ENCODE peak calls at places on chromosomes 4 and X, in ten cellular contexts. C is lung, Q is AG09309, L is HFFc6, M is stomach, O is GM20000, X is neural progenitor cell, W is colonic mucosa, E is testis, V is HCT116. J is an unnamed sample.

GRCh38 chr4:587671-588350 is 11.7 kb upstream of the TMEM271 start:
- DNase-seq in C (no peak), Q (no peak), L (no peak), M (no peak), O (no peak), X (no peak), W (no peak), E (no peak), V (no peak), J (no peak)

GRCh38 chr4:68407868-68408190 is 39.4 kb upstream of the TMPRSS11E start:
- DNase-seq in C (no peak), Q (no peak), L (no peak), M (no peak), O (no peak), X (no peak), W (no peak), E (no peak), V (no peak), J (no peak)

GRCh38 chr4:53852343-53852742 is 212.1 kb downstream of the CHIC2 start:
- DNase-seq in C (no peak), Q (peak), L (no peak), M (no peak), O (no peak), X (no peak), W (no peak), E (no peak), V (no peak), J (peak)

GRCh38 chr4:146435962-146436361 is 85.8 kb downstream of the SLC10A7 start:
- DNase-seq in C (no peak), Q (no peak), L (no peak), M (no peak), O (no peak), X (no peak), W (no peak), E (no peak), V (no peak), J (peak)

GRCh38 chr4:96170198-96170597 is 330.3 kb downstream of the PDHA2 start:
- DNase-seq in C (no peak), Q (no peak), L (no peak), M (no peak), O (no peak), X (no peak), W (no peak), E (peak), V (no peak), J (no peak)

GRCh38 chr4:57233391-57233790 is 123.2 kb upstream of the IGFBP7 start:
- DNase-seq in C (no peak), Q (no peak), L (peak), M (no peak), O (no peak), X (no peak), W (no peak), E (no peak), V (no peak), J (peak)

GRCh38 chr4:26248647-26249046 is 72.2 kb upstream of the RBPJ start:
- DNase-seq in C (no peak), Q (no peak), L (no peak), M (no peak), O (no peak), X (no peak), W (peak), E (peak), V (no peak), J (peak)

GRCh38 chr4:143382539-143382938 is 45.9 kb downstream of the GAB1 start:
- DNase-seq in C (no peak), Q (no peak), L (no peak), M (no peak), O (no peak), X (no peak), W (no peak), E (no peak), V (no peak), J (peak)

GRCh38 chr4:31518796-31519250 is 798.7 kb downstream of the PCDH7 start:
- DNase-seq in C (no peak), Q (peak), L (no peak), M (no peak), O (no peak), X (no peak), W (no peak), E (no peak), V (peak), J (peak)

DNA sequence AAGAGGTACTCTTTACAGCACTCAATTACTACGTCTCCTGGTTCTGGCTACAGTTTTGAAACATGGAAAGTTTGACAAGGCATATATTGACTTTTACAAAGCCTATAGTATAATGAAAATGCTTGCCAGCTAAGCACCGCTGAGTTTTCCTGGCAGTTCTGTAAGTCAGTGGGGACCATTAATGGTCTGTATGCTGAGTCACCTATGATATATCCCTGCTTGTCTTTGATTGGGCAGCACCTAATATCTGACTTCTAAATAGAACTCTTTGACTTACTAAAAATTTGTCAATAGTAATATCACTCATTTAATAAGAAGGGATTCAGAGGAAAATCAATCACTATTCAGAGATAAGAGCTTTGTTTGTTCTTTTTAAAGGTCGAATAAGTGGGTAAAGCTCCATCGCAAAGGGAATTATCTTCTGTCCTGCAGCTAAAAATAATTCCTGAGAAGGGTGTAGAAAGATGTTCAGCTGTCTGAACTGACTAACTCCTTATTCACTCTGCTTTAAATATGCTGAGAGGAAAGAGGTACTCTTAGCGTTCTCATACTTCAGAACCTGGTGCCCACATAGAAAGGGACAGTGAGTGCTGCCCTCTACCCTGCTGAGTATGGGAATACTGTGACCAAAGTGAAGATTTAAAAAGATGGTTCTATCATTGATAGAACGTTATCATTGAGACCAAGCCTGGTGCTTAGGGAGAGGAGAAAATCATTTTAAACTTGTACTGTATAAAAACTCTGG is 959 bp downstream of the SMPX start:
- DNase-seq in C (no peak), Q (no peak), L (no peak), M (no peak), O (no peak), X (no peak), W (no peak), E (no peak), V (no peak), J (peak)
- TF ChIP-seq CTCF in C (no peak), Q (no peak), L (no peak), M (no peak), O (no peak), X (no peak), W (no peak), E (no peak), V (no peak), J (no peak)

GRCh38 chrX:134907302-134907701 is 83.5 kb upstream of the SMIM10 start:
- DNase-seq in C (no peak), Q (no peak), L (peak), M (no peak), O (no peak), X (no peak), W (no peak), E (no peak), V (no peak), J (no peak)

GRCh38 chrX:134909258-134909657 is 81.5 kb upstream of the SMIM10 start:
- DNase-seq in C (no peak), Q (no peak), L (no peak), M (no peak), O (no peak), X (no peak), W (no peak), E (no peak), V (no peak), J (no peak)

GRCh38 chrX:134911348-134911747 is 79.4 kb upstream of the SMIM10 start:
- DNase-seq in C (no peak), Q (no peak), L (no peak), M (no peak), O (no peak), X (no peak), W (no peak), E (no peak), V (no peak), J (no peak)

DNA sequence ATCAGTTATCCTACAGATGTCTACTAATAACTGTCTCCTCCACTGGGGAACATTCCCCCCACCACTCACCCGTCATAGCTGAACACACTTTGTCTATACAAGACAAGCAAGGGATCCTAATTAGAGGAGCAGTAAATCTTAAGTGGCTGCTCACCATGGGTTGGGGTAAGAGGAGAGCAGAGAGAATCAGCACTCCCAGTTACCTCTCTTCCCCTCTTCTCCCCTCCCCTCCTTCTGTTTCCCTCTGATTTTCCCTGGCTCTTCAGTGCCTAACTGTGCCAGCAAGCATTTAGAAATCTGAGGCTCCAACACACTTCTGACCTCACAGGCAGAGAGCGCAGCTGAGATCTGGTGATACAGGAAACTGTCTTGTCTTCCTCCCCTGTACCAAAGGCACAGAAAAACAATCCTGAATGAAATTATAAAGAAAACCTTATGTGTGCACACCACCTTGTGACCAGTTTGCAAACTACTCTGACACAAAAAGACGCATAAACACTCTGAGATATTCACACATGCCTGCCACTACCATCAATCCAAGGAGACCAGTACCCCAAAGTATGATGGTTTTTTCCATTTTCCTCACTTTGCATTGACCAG is 82.5 kb upstream of the SMIM10 start:
- DNase-seq in C (no peak), Q (peak), L (peak), M (no peak), O (peak), X (no peak), W (no peak), E (peak), V (no peak), J (peak)
- TF ChIP-seq CTCF in C (no peak), Q (no peak), L (peak), M (no peak), O (no peak), X (peak), W (no peak), E (no peak), V (no peak), J (peak)

DNA sequence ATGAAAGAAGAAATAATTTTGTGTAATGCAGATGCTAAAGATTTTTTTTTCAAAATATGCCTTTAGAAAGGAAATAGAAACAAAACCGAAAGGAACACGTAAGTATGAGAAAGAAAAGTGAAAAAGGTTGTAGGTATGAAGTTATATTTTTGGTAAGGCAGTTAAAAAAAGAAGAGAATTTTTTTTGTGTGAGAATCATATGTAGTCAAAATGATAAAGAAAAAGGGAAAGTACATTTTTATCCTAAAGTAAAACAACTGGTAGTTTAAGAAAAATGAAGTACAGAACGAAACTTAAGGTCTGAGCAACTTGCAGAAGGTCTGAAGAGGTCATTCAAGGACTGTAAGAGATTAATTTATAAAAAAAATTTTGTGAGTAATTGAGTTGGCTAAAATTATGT is 164.0 kb upstream of the TRAM1L1 start:
- DNase-seq in C (no peak), Q (no peak), L (no peak), M (no peak), O (peak), X (no peak), W (no peak), E (no peak), V (no peak), J (no peak)
- TF ChIP-seq CTCF in C (no peak), Q (no peak), L (no peak), M (no peak), O (no peak), X (no peak), W (no peak), E (no peak), V (no peak), J (no peak)

DNA sequence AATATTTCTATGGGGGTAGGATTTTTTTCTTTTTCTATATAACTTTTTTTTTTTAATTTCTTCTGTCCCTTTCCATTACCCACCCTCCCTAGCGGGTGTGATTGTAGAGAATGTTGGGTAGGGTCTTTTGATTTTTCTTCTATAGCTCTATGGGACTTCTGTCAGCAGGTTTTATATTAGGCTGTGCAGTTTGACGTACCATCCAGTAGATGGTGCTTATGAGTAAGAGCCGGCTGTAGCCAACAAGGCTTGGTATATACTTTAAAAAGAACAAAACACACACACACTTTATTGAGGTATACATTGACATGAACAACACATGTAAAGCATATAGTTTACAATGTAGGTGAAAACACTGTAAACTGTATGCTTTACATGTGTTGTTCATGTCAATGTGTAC is 247.9 kb upstream of the POF1B start:
- DNase-seq in C (no peak), Q (no peak), L (no peak), M (no peak), O (no peak), X (peak), W (no peak), E (no peak), V (no peak), J (no peak)
- TF ChIP-seq CTCF in C (no peak), Q (peak), L (no peak), M (no peak), O (no peak), X (peak), W (peak), E (no peak), V (no peak), J (peak)

GRCh38 chr4:16199132-16199531 is 27.1 kb downstream of the TAPT1 start:
- DNase-seq in C (no peak), Q (no peak), L (no peak), M (no peak), O (no peak), X (peak), W (no peak), E (no peak), V (no peak), J (peak)
- TF ChIP-seq CTCF in C (no peak), Q (peak), L (peak), M (no peak), O (no peak), X (peak), W (no peak), E (no peak), V (peak), J (peak)

J was measured in fibroblast of mammary gland.